ENCODE peak calls at places on chromosomes 7 and 10, in five cellular contexts. Q is substantia nigra, X is astrocyte, A is esophagus squamous epithelium, L is IMR-90. R is an unnamed sample.

GRCh38 chr7:114921636-114922150 is at the start of gene MDFIC:
- DNase-seq in Q (no peak), X (no peak), A (no peak), L (no peak), R (no peak)

GRCh38 chr10:118840071-118840775 is 85.5 kb upstream of the CACUL1 start:
- DNase-seq in Q (no peak), X (no peak), A (no peak), L (no peak), R (no peak)

GRCh38 chr10:50362547-50363125 is 111.3 kb upstream of the ASAH2 start:
- DNase-seq in Q (no peak), X (no peak), A (no peak), L (peak; percentile 14), R (no peak)

GRCh38 chr7:135386776-135387175 is 123.1 kb downstream of the CNOT4 start:
- DNase-seq in Q (no peak), X (no peak), A (no peak), L (no peak), R (no peak)

GRCh38 chr10:88042162-88043100 is 179.0 kb downstream of the PTEN start:
- DNase-seq in Q (no peak), X (peak; percentile 83), A (no peak), L (peak; percentile 78), R (no peak)

GRCh38 chr7:80088705-80089104 is 45.9 kb upstream of the GNAI1 start:
- DNase-seq in Q (no peak), X (peak; percentile 16), A (no peak), L (peak; percentile 31), R (no peak)

GRCh38 chr7:43647772-43648643 is 65.1 kb downstream of the STK17A start:
- DNase-seq in Q (peak; percentile 64), X (peak; percentile 100), A (no peak), L (peak; percentile 100), R (peak; percentile 75)

GRCh38 chr10:133104972-133105495 is 17.3 kb downstream of the ADGRA1 start:
- DNase-seq in Q (no peak), X (no peak), A (no peak), L (no peak), R (no peak)

GRCh38 chr10:122461367-122461728 is at the start of gene HTRA1:
- DNase-seq in Q (peak; percentile 79), X (no peak), A (no peak), L (peak; percentile 61), R (peak; percentile 82)

DNA sequence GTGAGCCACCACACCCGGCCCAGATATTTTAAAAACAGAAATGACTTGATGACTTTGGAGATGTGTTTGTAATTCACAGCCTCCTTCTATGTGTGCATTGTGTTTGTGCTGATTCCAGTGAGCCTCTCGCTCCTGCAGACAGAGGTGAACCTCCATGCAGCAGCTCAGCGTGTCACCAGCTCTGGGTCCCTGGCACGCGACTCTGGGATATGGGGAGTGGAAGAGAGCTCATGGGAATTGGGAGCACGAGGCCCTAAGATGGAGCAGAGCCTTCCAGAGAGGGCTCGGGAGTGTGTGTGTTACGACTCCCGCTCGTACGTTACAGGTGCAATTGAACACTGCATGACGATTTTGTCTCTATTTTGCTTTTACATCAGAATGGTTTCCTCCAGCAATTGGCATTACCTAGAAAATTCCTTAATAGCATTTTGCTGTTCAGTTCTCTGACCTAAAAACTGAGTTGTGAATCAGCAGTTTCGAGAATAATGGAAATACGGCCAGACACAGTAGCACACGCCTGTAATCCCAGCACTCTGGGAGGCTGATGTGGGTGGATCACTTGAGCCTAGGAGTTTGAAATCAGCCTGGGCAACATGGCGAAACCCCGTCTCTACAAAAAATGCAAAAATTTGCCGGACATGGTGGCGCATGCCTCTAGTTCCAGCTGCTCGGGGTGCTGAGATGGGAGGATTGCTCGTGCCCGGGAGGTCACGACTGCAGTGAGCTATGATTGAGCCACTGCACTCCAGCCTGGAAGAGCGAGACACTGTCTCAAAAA is 204.6 kb downstream of the CUX1 start:
- DNase-seq in Q (no peak), X (no peak), A (no peak), L (no peak), R (no peak)
- H3K27ac ChIP-seq in Q (no peak overlapping the region), X (no peak overlapping the region), A (no peak overlapping the region), L (no peak overlapping the region), R (no peak overlapping the region)

GRCh38 chr7:17928055-17928454 is 12.2 kb downstream of the SNX13 start:
- DNase-seq in Q (no peak), X (no peak), A (no peak), L (no peak), R (no peak)

GRCh38 chr7:17930546-17930945 is 9.7 kb downstream of the SNX13 start:
- DNase-seq in Q (no peak), X (no peak), A (no peak), L (no peak), R (no peak)

GRCh38 chr7:17931069-17931468 is 9.2 kb downstream of the SNX13 start:
- DNase-seq in Q (no peak), X (no peak), A (no peak), L (no peak), R (no peak)

GRCh38 chr7:17932770-17933169 is 7.5 kb downstream of the SNX13 start:
- DNase-seq in Q (no peak), X (no peak), A (no peak), L (no peak), R (no peak)

DNA sequence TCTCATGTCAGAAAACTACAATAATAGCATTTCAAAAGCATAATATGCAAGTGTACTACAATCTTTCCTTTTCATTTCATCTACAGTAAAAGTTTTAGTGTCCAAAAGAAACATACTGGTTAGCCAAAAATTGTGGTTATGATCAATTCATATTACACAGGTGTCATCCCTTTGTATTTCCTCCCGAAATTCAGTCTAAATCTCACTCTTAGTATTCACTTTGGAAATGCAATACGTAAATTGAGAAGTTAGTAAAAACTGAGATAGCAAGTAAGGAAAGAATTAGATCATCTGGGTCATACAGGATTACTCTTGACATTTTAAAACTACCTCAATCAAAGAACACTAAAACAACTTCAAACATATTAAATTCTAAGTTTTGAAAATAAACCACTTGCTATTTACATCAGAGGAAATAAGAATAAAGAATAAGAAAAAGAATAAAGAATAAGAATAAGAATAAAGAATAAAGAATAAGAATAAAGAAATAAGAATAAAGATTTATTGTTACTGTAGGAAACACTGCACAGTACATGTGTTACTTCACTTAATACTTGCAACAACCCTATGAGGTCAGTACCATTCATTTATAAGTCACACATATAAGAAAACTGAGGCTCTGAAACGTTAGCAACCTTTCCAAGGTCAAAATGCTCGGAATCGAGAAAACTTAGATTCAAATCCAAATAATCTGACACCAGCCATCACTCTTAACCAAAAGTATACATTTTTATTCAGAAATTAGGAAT is 10.5 kb downstream of the SNX13 start:
- DNase-seq in Q (no peak), X (no peak), A (no peak), L (no peak), R (no peak)
- H3K27ac ChIP-seq in Q (no peak overlapping the region), X (no peak overlapping the region), A (no peak overlapping the region), L (no peak overlapping the region), R (no peak overlapping the region)

GRCh38 chr7:29565982-29566746 is 2.5 kb downstream of the PRR15 start:
- DNase-seq in Q (no peak), X (no peak), A (no peak), L (no peak), R (no peak)
- H3K27ac ChIP-seq in Q (no peak overlapping the region), X (no peak overlapping the region), A (no peak overlapping the region), L (no peak overlapping the region), R (no peak overlapping the region)

DNA sequence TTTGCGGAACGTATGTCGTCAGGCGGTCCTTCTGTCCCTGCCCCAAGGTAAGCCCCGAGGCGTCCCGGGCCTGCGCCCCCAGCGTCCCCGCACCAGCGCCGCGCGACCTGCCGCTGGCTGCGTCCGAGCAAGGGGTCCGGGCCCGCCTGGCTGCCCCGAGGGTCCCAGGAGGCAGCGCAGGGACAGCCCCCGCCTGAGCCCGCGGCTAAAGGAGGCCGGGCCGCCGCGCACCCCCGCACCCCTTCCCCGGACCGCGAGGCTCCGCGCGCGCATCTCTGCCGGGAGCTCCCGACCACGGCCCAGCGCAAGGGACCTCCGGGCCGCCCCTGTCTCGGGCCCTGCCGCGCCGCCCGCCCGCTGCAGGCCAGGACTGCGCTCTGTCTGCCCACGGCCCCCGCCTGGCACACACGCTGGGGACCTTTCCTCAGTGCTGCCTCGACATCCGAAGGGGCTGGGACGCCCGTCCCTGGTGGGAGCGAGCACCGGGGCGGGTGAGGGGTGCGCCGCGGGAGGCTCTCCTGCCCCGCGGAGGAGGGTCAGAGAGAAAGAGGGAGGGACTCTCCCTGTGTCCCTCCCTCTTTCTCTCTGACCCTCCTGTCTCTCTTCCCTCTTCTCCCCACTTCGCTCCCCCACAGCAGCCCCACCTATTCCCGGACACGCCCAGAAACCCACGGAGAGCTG is 25.0 kb downstream of the SHH start:
- DNase-seq in Q (no peak), X (no peak), A (no peak), L (no peak), R (no peak)
- H3K27ac ChIP-seq in Q (no peak overlapping the region), X (no peak overlapping the region), A (no peak overlapping the region), L (no peak overlapping the region), R (no peak overlapping the region)

DNA sequence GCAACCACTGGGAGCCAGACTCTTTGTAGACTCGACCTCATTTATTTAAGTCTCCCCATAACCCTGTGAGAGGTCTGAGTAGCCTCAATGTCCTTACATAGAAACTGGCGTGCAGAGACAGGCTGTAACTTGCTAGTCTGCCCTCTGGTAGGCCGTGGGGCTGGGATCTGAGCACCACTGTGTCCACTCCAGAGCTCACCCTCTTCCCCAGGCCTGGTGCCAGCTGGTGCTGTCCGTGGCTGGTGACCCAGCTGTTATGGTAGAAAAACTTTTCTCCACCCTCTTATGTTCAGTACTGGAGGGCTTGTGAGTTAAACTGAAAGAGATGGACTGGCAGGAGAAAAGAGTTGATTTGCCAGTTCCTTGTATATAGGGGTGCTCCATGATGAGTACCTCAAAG is 41.9 kb downstream of the ADAMTS14 start:
- DNase-seq in Q (no peak), X (no peak), A (no peak), L (no peak), R (peak; percentile 25)
- H3K27ac ChIP-seq in Q (peak overlapping the region; percentile 45), X (no peak overlapping the region), A (no peak overlapping the region), L (no peak overlapping the region), R (no peak overlapping the region)

GRCh38 chr7:140924019-140924820 is 509 bp downstream of the BRAF start:
- DNase-seq in Q (peak; percentile 59), X (peak; percentile 49), A (peak; percentile 51), L (peak; percentile 68), R (peak; percentile 63)

GRCh38 chr7:140924821-140925421 is at the start of gene BRAF:
- DNase-seq in Q (peak; percentile 63), X (peak; percentile 77), A (peak; percentile 46), L (peak; percentile 88), R (peak; percentile 75)

GRCh38 chr7:140922741-140923345 is 1.9 kb downstream of the BRAF start:
- DNase-seq in Q (no peak), X (no peak), A (no peak), L (no peak), R (no peak)

GRCh38 chr7:140926021-140926812 is 1.5 kb upstream of the BRAF start:
- DNase-seq in Q (no peak), X (no peak), A (no peak), L (no peak), R (no peak)

DNA sequence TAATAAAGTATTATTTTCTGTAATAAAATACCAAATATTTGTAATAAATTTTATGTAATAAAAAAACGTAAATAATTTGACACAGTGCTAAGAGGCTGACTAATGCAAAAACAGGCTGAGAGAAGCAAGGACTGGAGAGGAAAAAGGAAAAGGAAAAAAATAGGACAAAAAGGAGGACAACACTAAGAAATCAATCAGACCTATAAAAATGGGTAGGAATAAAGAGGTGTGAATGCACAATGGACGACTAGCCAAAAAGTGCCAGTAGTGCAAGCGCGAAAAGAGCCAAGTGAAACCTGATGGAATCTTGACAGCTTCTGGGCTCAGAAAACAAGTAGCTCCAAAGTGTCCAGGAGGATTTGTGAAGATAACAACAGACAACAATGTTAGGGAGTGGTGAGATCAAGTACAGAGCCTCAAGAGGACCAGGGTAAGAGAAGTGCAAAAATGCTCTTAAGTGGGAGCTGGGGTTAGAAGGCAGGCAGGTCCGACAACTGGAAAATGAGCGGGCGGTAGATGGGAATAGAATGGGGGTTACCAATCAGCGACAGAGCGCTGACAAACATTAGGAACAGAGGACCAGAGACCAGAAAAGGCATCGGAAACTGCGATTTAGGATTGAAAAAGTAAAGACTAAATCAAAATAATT is 1.2 kb downstream of the BRAF start:
- DNase-seq in Q (no peak), X (peak; percentile 9), A (no peak), L (no peak), R (no peak)
- H3K27ac ChIP-seq in Q (peak overlapping the region; percentile 97), X (peak overlapping the region; percentile 95), A (peak overlapping the region; percentile 99), L (peak overlapping the region; percentile 14), R (peak overlapping the region; percentile 95)

R was measured in caudate nucleus.